ENCODE peak calls at places on chromosome X, in seven cellular contexts. X, Z, T, L, O, M and I are unnamed samples.

GRCh38 chrX:118978451-118978850 is 4.0 kb downstream of the LONRF3 start:
- DNase-seq in X (no peak), Z (no peak), T (no peak), L (no peak), O (no peak), M (peak; percentile 6), I (no peak)

GRCh38 chrX:134237363-134237702 is 351 bp downstream of the CCDC160 start:
- DNase-seq in X (no peak), Z (no peak), T (no peak), L (no peak), O (no peak), M (no peak), I (no peak)

GRCh38 chrX:12701625-12702024 is 89.6 kb upstream of the PRPS2 start:
- DNase-seq in X (peak; percentile 79), Z (peak; percentile 71), T (peak; percentile 68), L (no peak), O (peak; percentile 57), M (peak; percentile 84), I (peak; percentile 77)

GRCh38 chrX:15525664-15526416 is 25.2 kb downstream of the BMX start:
- DNase-seq in X (no peak), Z (no peak), T (no peak), L (no peak), O (no peak), M (peak; percentile 43), I (no peak)

GRCh38 chrX:39112143-39112542 is 310.9 kb downstream of the MID1IP1 start:
- DNase-seq in X (peak; percentile 1), Z (no peak), T (no peak), L (no peak), O (no peak), M (peak; percentile 74), I (peak; percentile 27)

GRCh38 chrX:24902808-24903207 is 113.0 kb downstream of the ARX start:
- DNase-seq in X (peak; percentile 89), Z (no peak), T (peak; percentile 96), L (no peak), O (peak; percentile 86), M (no peak), I (peak; percentile 78)

GRCh38 chrX:119067023-119067739 is 5.6 kb upstream of the CT47C1 start:
- DNase-seq in X (peak; percentile 70), Z (peak; percentile 10), T (peak; percentile 49), L (no peak), O (peak; percentile 75), M (peak; percentile 82), I (peak; percentile 75)

GRCh38 chrX:119981286-119982070 is 37.9 kb upstream of the NKAP start:
- DNase-seq in X (peak; percentile 43), Z (peak; percentile 45), T (peak; percentile 5), L (no peak), O (peak; percentile 51), M (peak; percentile 58), I (peak; percentile 47)

GRCh38 chrX:154068560-154068959 is 29.0 kb downstream of the MECP2 start:
- DNase-seq in X (no peak), Z (no peak), T (no peak), L (no peak), O (no peak), M (no peak), I (no peak)

GRCh38 chrX:154072192-154072591 is 25.3 kb downstream of the MECP2 start:
- DNase-seq in X (no peak), Z (no peak), T (no peak), L (no peak), O (no peak), M (no peak), I (no peak)

GRCh38 chrX:154074199-154074598 is 23.3 kb downstream of the MECP2 start:
- DNase-seq in X (peak; percentile 64), Z (no peak), T (peak; percentile 73), L (no peak), O (peak; percentile 81), M (peak; percentile 75), I (peak; percentile 70)
- H3K4me3 ChIP-seq in X (no peak overlapping the region), Z (no peak overlapping the region), T (no peak overlapping the region), L (no peak overlapping the region), O (no peak overlapping the region), M (peak overlapping the region; percentile 28), I (no peak overlapping the region)

DNA sequence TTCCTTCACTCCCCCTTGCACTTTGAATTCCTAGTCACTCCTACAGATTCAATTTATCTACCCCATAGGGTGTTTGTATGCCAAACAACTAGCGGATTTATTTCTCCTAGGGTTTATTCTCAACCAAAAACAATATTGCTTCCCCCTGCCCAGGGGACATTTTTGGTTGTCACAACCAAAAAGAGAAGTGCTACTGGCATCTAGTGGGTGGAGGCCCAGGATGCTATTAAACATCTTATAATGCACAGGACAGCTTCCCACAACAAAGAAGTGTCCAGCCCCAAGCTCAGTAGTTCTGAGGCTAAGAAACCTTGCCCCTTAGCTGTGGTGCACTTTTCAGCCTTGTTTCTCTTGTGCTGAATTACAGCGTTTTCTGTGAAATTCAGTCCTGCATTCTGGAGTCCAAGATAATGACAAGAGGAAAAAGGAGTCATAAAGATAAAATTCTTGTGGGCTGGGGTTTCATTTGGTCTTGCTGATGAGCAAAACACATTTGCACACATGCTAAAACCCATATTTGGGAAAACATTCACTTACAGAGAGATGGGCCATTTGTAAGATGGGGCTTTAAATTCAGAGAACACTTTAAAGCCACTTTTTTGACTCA is 11.2 kb upstream of the SYTL4 start:
- DNase-seq in X (peak; percentile 76), Z (no peak), T (no peak), L (no peak), O (peak; percentile 40), M (no peak), I (peak; percentile 51)
- TF ChIP-seq CTCF in X (no peak), Z (no peak), T (no peak), L (no peak), O (no peak), M (no peak), I (no peak)

GRCh38 chrX:150694738-150695410 is 1.7 kb downstream of the MTMR1 start:
- DNase-seq in X (no peak), Z (peak; percentile 29), T (no peak), L (peak; percentile 25), O (no peak), M (no peak), I (no peak)
- H3K4me3 ChIP-seq in X (no peak overlapping the region), Z (peak overlapping the region; percentile 73), T (no peak overlapping the region), L (no peak overlapping the region), O (no peak overlapping the region), M (peak overlapping the region; percentile 88), I (no peak overlapping the region)

GRCh38 chrX:136166221-136166855 is 19.0 kb downstream of the FHL1 start:
- DNase-seq in X (peak; percentile 58), Z (no peak), T (peak; percentile 55), L (no peak), O (peak; percentile 70), M (peak; percentile 61), I (peak; percentile 67)
- TF ChIP-seq CTCF in X (peak; percentile 46), Z (no peak), T (peak; percentile 57), L (no peak), O (peak; percentile 63), M (peak; percentile 66), I (peak; percentile 43)

GRCh38 chrX:137427813-137428212 is 138.1 kb upstream of the ZIC3 start:
- DNase-seq in X (peak; percentile 7), Z (no peak), T (no peak), L (no peak), O (peak; percentile 17), M (no peak), I (no peak)

GRCh38 chrX:137428777-137429564 is 137.0 kb upstream of the ZIC3 start:
- DNase-seq in X (no peak), Z (no peak), T (no peak), L (no peak), O (no peak), M (no peak), I (no peak)

GRCh38 chrX:137428251-137428661 is 137.7 kb upstream of the ZIC3 start:
- DNase-seq in X (peak; percentile 15), Z (no peak), T (no peak), L (no peak), O (peak; percentile 2), M (no peak), I (no peak)

GRCh38 chrX:137425273-137425902 is 140.5 kb upstream of the ZIC3 start:
- DNase-seq in X (no peak), Z (no peak), T (no peak), L (no peak), O (no peak), M (no peak), I (no peak)

DNA sequence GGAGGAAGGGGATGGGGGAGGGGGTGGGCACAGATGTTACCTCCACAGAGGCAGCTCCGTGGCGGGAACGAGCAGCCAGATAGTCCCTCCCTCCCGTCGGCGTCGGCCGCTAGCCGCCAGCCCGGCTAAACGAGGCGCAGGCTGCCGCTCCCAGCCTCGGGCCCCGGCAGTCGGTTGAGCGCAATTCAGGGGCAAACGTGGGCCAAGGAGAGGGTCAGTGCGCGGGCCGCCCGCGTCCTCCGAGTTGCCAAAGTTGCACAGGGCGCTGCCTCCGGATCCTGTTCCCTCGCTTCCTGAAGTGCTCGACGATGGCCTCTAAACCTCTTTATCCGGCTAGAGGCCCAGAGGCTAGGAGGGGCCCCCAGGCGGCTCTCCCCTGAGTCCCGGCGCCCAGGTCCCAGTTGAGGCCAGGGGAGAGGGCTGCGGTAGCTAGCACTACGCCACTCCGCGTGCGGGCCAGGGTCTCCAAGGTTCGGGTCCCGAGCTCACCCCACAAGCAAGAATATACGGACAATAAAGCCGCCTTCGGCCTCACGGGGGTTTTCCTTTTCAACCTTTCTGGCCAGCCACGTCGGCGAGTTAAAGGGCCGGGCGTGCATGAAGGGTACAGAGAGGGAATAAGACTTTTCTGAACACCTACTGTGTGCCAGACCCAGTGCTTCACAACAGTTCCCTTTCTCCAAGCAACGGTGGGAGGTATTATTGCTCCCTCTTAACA is 138.7 kb upstream of the ZIC3 start:
- DNase-seq in X (no peak), Z (no peak), T (no peak), L (no peak), O (no peak), M (no peak), I (no peak)
- H3K4me3 ChIP-seq in X (no peak overlapping the region), Z (peak overlapping the region; percentile 37), T (no peak overlapping the region), L (peak overlapping the region; percentile 50), O (peak overlapping the region; percentile 58), M (no peak overlapping the region), I (peak overlapping the region; percentile 47)